ENCODE peak calls at places on chromosomes 2 and 18, in four cellular contexts. V is lower lobe of right lung, Y is HCT116, M is GM23248. S is an unnamed sample.

GRCh38 chr2:201220102-201220570 is 37.2 kb downstream of the CASP10 start:
- DNase-seq in V (no peak), Y (no peak), M (no peak), S (no peak)

GRCh38 chr2:180208841-180209240 is 201.7 kb upstream of the CWC22 start:
- DNase-seq in V (no peak), Y (no peak), M (peak), S (no peak)

GRCh38 chr18:5158587-5158986 is 38.5 kb downstream of the AKAIN1 start:
- DNase-seq in V (no peak), Y (no peak), M (no peak), S (no peak)

GRCh38 chr18:46283268-46283667 is 179.1 kb downstream of the HAUS1 start:
- DNase-seq in V (no peak), Y (no peak), M (peak), S (no peak)

GRCh38 chr2:217307023-217307422 is 447.2 kb upstream of the TNP1 start:
- DNase-seq in V (no peak), Y (no peak), M (no peak), S (no peak)

GRCh38 chr2:45390433-45390832 is 220.6 kb downstream of the SRBD1 start:
- DNase-seq in V (no peak), Y (no peak), M (no peak), S (no peak)

GRCh38 chr18:57154389-57154788 is 7.5 kb downstream of the BOD1L2 start:
- DNase-seq in V (no peak), Y (no peak), M (no peak), S (no peak)

GRCh38 chr2:232139786-232140562 is 178.5 kb downstream of the DIS3L2 start:
- DNase-seq in V (no peak), Y (no peak), M (peak), S (no peak)

GRCh38 chr2:51079945-51080344 is 48.0 kb upstream of the NRXN1 start:
- DNase-seq in V (no peak), Y (no peak), M (no peak), S (no peak)

GRCh38 chr2:102618452-102619413 is 620 bp upstream of the SLC9A2 start:
- DNase-seq in V (peak), Y (peak), M (peak), S (no peak)

GRCh38 chr2:121650554-121650930 is 1.3 kb upstream of the CLASP1 start:
- DNase-seq in V (no peak), Y (no peak), M (peak), S (no peak)

GRCh38 chr2:63434024-63434423 is 154.3 kb downstream of the WDPCP start:
- DNase-seq in V (no peak), Y (no peak), M (no peak), S (no peak)

GRCh38 chr2:225353579-225354085 is 45.9 kb upstream of the NYAP2 start:
- DNase-seq in V (no peak), Y (no peak), M (no peak), S (no peak)

GRCh38 chr2:113169002-113169530 is 4.7 kb upstream of the PSD4 start:
- DNase-seq in V (no peak), Y (no peak), M (no peak), S (peak)

GRCh38 chr18:49988101-49988500 is 174.8 kb upstream of the ACAA2 start:
- DNase-seq in V (no peak), Y (no peak), M (no peak), S (no peak)

GRCh38 chr2:62307469-62308389 is 111.8 kb downstream of the B3GNT2 start:
- DNase-seq in V (no peak), Y (no peak), M (no peak), S (no peak)

GRCh38 chr2:62309465-62310091 is 113.7 kb downstream of the B3GNT2 start:
- DNase-seq in V (no peak), Y (no peak), M (no peak), S (peak)

GRCh38 chr2:62305421-62306176 is 109.7 kb downstream of the B3GNT2 start:
- DNase-seq in V (no peak), Y (no peak), M (peak), S (peak)

GRCh38 chr2:62306751-62307468 is 111.0 kb downstream of the B3GNT2 start:
- DNase-seq in V (no peak), Y (peak), M (no peak), S (peak)

DNA sequence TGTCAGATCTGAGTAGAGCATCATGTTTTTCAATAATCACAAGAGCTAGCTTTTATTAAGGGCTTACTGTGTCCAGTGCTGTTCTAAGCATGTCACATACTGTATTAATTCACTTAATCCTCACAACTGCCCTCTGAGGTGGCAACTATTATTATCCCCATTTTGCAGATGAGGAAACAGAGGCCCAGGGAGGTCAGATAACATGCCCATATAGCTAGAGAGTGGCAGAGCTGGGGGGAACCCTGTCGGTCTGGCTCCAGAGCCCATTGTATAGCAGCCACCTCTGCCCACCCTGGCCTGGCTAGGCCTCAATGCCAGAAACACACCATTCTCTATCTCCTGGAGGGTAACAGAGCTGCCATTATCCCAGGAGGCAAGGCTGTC is 113.2 kb downstream of the B3GNT2 start:
- DNase-seq in V (no peak), Y (no peak), M (no peak), S (no peak)
- H3K27ac ChIP-seq in V (peak), Y (no peak), M (no peak), S (peak)

GRCh38 chr18:3713166-3713565 is 263.2 kb downstream of the TGIF1 start:
- DNase-seq in V (no peak), Y (no peak), M (no peak), S (no peak)
- H3K4me3 ChIP-seq in V (no peak), Y (no peak), M (no peak), S (no peak)

GRCh38 chr18:213505-213904 is 54.3 kb downstream of the THOC1 start:
- DNase-seq in V (no peak), Y (no peak), M (no peak), S (no peak)
- H3K27ac ChIP-seq in V (no peak), Y (no peak), M (no peak), S (no peak)

GRCh38 chr18:59264651-59265245 is 8.5 kb downstream of the RAX start:
- DNase-seq in V (no peak), Y (no peak), M (no peak), S (no peak)
- H3K4me3 ChIP-seq in V (no peak), Y (no peak), M (no peak), S (no peak)